ENCODE peak calls at places on chromosomes 5 and 9, in six cellular contexts. D is fibroblast of pulmonary artery, O is nephron progenitor cell, B is upper lobe of right lung, M is progenitor cell of endocrine pancreas, H is neural progenitor cell. Y is an unnamed sample.
A peak's percentile ranks its signal among the peaks of the same experiment; 100 is the strongest.

GRCh38 chr5:16178745-16179372 is 732 bp downstream of the MARCHF11 start:
- DNase-seq in D (peak; percentile 68), O (peak; percentile 98), B (peak; percentile 85), M (peak; percentile 94), H (peak; percentile 97), Y (peak; percentile 94)

GRCh38 chr5:88692979-88693932 is 189.7 kb downstream of the MEF2C start:
- DNase-seq in D (no peak), O (no peak), B (no peak), M (no peak), H (no peak), Y (no peak)

GRCh38 chr5:163564321-163564924 is 59.0 kb downstream of the MAT2B start:
- DNase-seq in D (peak; percentile 82), O (peak; percentile 69), B (no peak), M (peak; percentile 29), H (peak; percentile 59), Y (peak; percentile 65)

GRCh38 chr5:8417316-8418048 is 548.5 kb downstream of the MTRR start:
- DNase-seq in D (no peak), O (no peak), B (no peak), M (no peak), H (no peak), Y (no peak)

GRCh38 chr5:30981576-30981975 is 211.9 kb upstream of the CDH6 start:
- DNase-seq in D (peak; percentile 17), O (no peak), B (no peak), M (no peak), H (no peak), Y (no peak)

GRCh38 chr9:133931059-133931458 is 61.1 kb downstream of the VAV2 start:
- DNase-seq in D (no peak), O (no peak), B (no peak), M (no peak), H (no peak), Y (no peak)

GRCh38 chr5:174910245-174910737 is 185.9 kb downstream of the MSX2 start:
- DNase-seq in D (peak; percentile 49), O (peak; percentile 85), B (peak; percentile 77), M (peak; percentile 67), H (peak; percentile 78), Y (peak; percentile 82)

GRCh38 chr5:60943624-60944023 is 1.2 kb downstream of the ERCC8 start:
- DNase-seq in D (peak; percentile 6), O (no peak), B (no peak), M (no peak), H (no peak), Y (no peak)

GRCh38 chr5:134127988-134128647 is 13.6 kb downstream of the TCF7 start:
- DNase-seq in D (no peak), O (no peak), B (no peak), M (no peak), H (no peak), Y (no peak)

GRCh38 chr5:148833122-148833521 is 6.7 kb downstream of the ADRB2 start:
- DNase-seq in D (no peak), O (no peak), B (no peak), M (no peak), H (no peak), Y (no peak)

GRCh38 chr9:5040730-5041389 is 55.8 kb downstream of the JAK2 start:
- DNase-seq in D (no peak), O (no peak), B (peak; percentile 57), M (no peak), H (no peak), Y (no peak)

GRCh38 chr9:134569626-134570025 is 72.0 kb upstream of the COL5A1 start:
- DNase-seq in D (no peak), O (no peak), B (no peak), M (no peak), H (no peak), Y (no peak)

GRCh38 chr5:157108961-157109360 is at the start of gene HAVCR2:
- DNase-seq in D (no peak), O (no peak), B (peak; percentile 72), M (no peak), H (no peak), Y (no peak)

GRCh38 chr9:129624168-129624759 is 1.7 kb upstream of the NTMT1 start:
- DNase-seq in D (peak; percentile 57), O (peak; percentile 83), B (peak; percentile 83), M (peak; percentile 56), H (peak; percentile 83), Y (peak; percentile 89)

GRCh38 chr5:10328323-10328722 is 20.6 kb upstream of the CMBL start:
- DNase-seq in D (no peak), O (no peak), B (no peak), M (no peak), H (no peak), Y (no peak)

GRCh38 chr9:76602191-76602590 is 143.2 kb downstream of the GCNT1 start:
- DNase-seq in D (no peak), O (no peak), B (no peak), M (no peak), H (no peak), Y (no peak)

GRCh38 chr5:93251347-93251746 is 329.7 kb downstream of the NR2F1-AS1 start:
- DNase-seq in D (no peak), O (no peak), B (no peak), M (no peak), H (no peak), Y (no peak)

GRCh38 chr5:93247126-93247525 is 333.9 kb downstream of the NR2F1-AS1 start:
- DNase-seq in D (no peak), O (no peak), B (no peak), M (no peak), H (no peak), Y (no peak)

GRCh38 chr5:93249651-93250289 is 331.2 kb downstream of the NR2F1-AS1 start:
- DNase-seq in D (peak; percentile 73), O (peak; percentile 8), B (no peak), M (no peak), H (no peak), Y (peak; percentile 7)

GRCh38 chr5:93250431-93250830 is 330.6 kb downstream of the NR2F1-AS1 start:
- DNase-seq in D (peak; percentile 42), O (no peak), B (no peak), M (no peak), H (no peak), Y (no peak)

GRCh38 chr5:93252165-93252564 is 328.9 kb downstream of the NR2F1-AS1 start:
- DNase-seq in D (peak; percentile 13), O (no peak), B (no peak), M (no peak), H (peak; percentile 10), Y (no peak)
- TF ChIP-seq CTCF in D (no peak), O (no peak), B (no peak), M (no peak), H (no peak), Y (no peak)

GRCh38 chr5:62001640-62002039 is 304.4 kb upstream of the KIF2A start:
- DNase-seq in D (no peak), O (no peak), B (no peak), M (no peak), H (no peak), Y (no peak)

GRCh38 chr5:62002436-62002835 is 303.6 kb upstream of the KIF2A start:
- DNase-seq in D (no peak), O (no peak), B (no peak), M (no peak), H (no peak), Y (no peak)

GRCh38 chr5:62000646-62001045 is 305.4 kb upstream of the KIF2A start:
- DNase-seq in D (no peak), O (no peak), B (no peak), M (no peak), H (no peak), Y (no peak)

GRCh38 chr5:62007457-62007856 is 298.5 kb upstream of the KIF2A start:
- DNase-seq in D (no peak), O (no peak), B (no peak), M (no peak), H (no peak), Y (no peak)

GRCh38 chr5:62005551-62005950 is 300.5 kb upstream of the KIF2A start:
- DNase-seq in D (no peak), O (no peak), B (no peak), M (no peak), H (no peak), Y (no peak)
- TF ChIP-seq CTCF in D (no peak), O (no peak), B (no peak), M (no peak), H (no peak), Y (no peak)

GRCh38 chr9:36802171-36802920 is 229.7 kb downstream of the MELK start:
- DNase-seq in D (peak; percentile 27), O (no peak), B (no peak), M (no peak), H (no peak), Y (no peak)

GRCh38 chr9:36796671-36797419 is 224.2 kb downstream of the MELK start:
- DNase-seq in D (no peak), O (no peak), B (no peak), M (no peak), H (no peak), Y (no peak)

GRCh38 chr9:36793277-36793676 is 220.6 kb downstream of the MELK start:
- DNase-seq in D (no peak), O (peak; percentile 23), B (no peak), M (no peak), H (no peak), Y (no peak)

GRCh38 chr9:36797471-36798220 is 225.0 kb downstream of the MELK start:
- DNase-seq in D (no peak), O (no peak), B (no peak), M (no peak), H (no peak), Y (no peak)

DNA sequence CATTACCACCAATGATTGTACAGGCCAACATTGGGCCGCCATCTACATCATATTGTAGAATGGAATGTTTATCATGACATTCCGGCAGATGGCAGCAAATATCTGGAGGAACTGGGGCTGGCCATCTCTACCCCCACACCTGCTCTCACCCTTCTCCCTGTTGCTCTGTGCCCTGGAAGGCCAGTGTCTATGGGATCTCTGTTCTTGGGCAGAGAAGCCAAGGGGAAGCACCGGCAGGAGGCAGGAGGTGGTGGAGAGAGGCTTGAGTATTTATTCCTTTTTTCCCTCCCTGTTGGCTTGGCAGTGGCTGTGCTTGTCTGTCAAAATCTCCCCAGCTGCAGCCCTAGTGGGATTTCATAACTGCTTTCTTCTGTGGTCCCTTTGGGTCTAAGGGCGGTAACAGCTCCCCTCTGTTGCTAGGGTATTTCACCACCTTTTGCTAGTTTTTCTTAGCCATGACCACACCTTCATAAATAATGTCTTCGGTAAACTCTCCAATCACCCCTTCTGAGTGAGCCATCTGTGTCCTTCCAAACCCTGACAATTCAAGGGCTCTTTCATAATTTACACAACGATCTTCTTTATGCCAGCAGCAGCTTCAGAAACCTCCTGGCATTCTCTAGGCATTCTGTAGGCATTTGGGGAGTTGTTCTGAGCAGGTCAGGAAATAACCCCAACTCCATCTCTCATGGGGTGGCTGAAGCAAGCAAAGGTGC is 225.8 kb downstream of the MELK start:
- DNase-seq in D (no peak), O (peak; percentile 31), B (no peak), M (no peak), H (peak; percentile 56), Y (no peak)
- TF ChIP-seq CTCF in D (no peak), O (peak; percentile 36), B (no peak), M (no peak), H (peak; percentile 51), Y (peak; percentile 41)

GRCh38 chr9:882416-882931 is 41.0 kb downstream of the DMRT1 start:
- DNase-seq in D (no peak), O (no peak), B (no peak), M (no peak), H (no peak), Y (no peak)
- TF ChIP-seq CTCF in D (no peak), O (no peak), B (no peak), M (no peak), H (peak; percentile 40), Y (peak; percentile 28)